ENCODE peak calls at places on chromosomes 13 and 19, in nine cellular contexts. L is H9; I is heart right ventricle; S is tibial nerve; W is activated CD8-positive, alpha-beta T cell treated with anti-CD3 and anti-CD28 coated beads for 36 hours; D is neural progenitor cell; F is mucosa of descending colon; G is GM23338; Z is bronchial epithelial cell. P is an unnamed sample.

GRCh38 chr19:55372316-55373081 is 2.2 kb upstream of the IL11 start:
- DNase-seq in F (no peak), D (no peak), G (no peak), Z (no peak), W (peak; percentile 81), S (no peak), L (no peak), I (no peak), P (no peak)

GRCh38 chr13:42312817-42313431 is 41.0 kb downstream of the AKAP11 start:
- DNase-seq in D (no peak), G (no peak), W (no peak), F (no peak), I (no peak), S (no peak), Z (peak; percentile 38), L (no peak), P (no peak)

GRCh38 chr13:99766641-99767045 is 204.9 kb downstream of the ZIC5 start:
- DNase-seq in F (no peak), I (no peak), W (no peak), Z (peak; percentile 4), G (peak; percentile 79), S (no peak), D (peak; percentile 67), L (peak; percentile 61), P (no peak)

GRCh38 chr13:39023761-39024160 is 14.1 kb downstream of the PROSER1 start:
- DNase-seq in S (no peak), I (no peak), W (no peak), D (no peak), G (no peak), Z (peak; percentile 61), F (peak; percentile 61), L (no peak), P (no peak)

GRCh38 chr13:21703846-21704245 is 33.0 kb downstream of the FGF9 start:
- DNase-seq in Z (peak; percentile 90), G (no peak), L (no peak), F (no peak), I (no peak), W (no peak), S (no peak), D (no peak), P (no peak)

GRCh38 chr13:40987606-40988280 is 31.4 kb downstream of the ELF1 start:
- DNase-seq in S (no peak), Z (peak; percentile 29), D (no peak), F (no peak), W (no peak), G (no peak), L (no peak), I (no peak), P (no peak)

GRCh38 chr13:41224113-41225110 is 30.0 kb upstream of the KBTBD7 start:
- DNase-seq in W (no peak), L (no peak), Z (peak; percentile 44), F (no peak), G (no peak), I (no peak), D (no peak), S (no peak), P (no peak)

GRCh38 chr19:43078311-43078710 is 4.2 kb downstream of the PSG2 start:
- DNase-seq in I (no peak), S (no peak), D (no peak), L (no peak), G (no peak), W (no peak), Z (peak; percentile 89), F (no peak), P (no peak)

GRCh38 chr13:99959538-99960230 is 11.9 kb downstream of the ZIC5 start:
- DNase-seq in D (peak; percentile 68), F (no peak), Z (no peak), I (no peak), L (no peak), S (no peak), G (peak; percentile 69), W (no peak), P (no peak)

GRCh38 chr13:113832204-113832603 is 31.7 kb downstream of the GAS6 start:
- DNase-seq in Z (no peak), D (no peak), S (no peak), W (no peak), F (no peak), G (no peak), L (no peak), I (no peak), P (no peak)

GRCh38 chr13:51814825-51815650 is 11.1 kb upstream of the DHRS12 start:
- DNase-seq in I (peak; percentile 66), L (peak; percentile 73), G (peak; percentile 89), D (peak; percentile 76), W (peak; percentile 87), S (peak; percentile 74), F (peak; percentile 87), Z (peak; percentile 56), P (peak; percentile 74)

GRCh38 chr19:46296722-46297431 is at the start of gene HIF3A:
- DNase-seq in S (peak; percentile 58), D (peak; percentile 98), L (peak; percentile 96), G (peak; percentile 99), I (peak; percentile 62), Z (no peak), F (peak; percentile 77), W (peak; percentile 14), P (peak; percentile 86)

GRCh38 chr19:51726049-51726448 is 2.3 kb upstream of the HAS1 start:
- DNase-seq in I (no peak), D (no peak), L (peak; percentile 72), Z (peak; percentile 93), F (peak; percentile 25), G (peak; percentile 40), W (no peak), S (no peak), P (peak; percentile 64)

GRCh38 chr13:110012102-110012739 is 225.8 kb upstream of the IRS2 start:
- DNase-seq in F (no peak), L (no peak), G (no peak), I (no peak), S (no peak), W (no peak), Z (peak; percentile 94), D (no peak), P (no peak)

GRCh38 chr19:3129112-3129511 is 6.7 kb upstream of the GNA15 start:
- DNase-seq in L (no peak), F (peak; percentile 76), D (no peak), G (peak; percentile 55), W (peak; percentile 26), Z (peak; percentile 60), I (no peak), S (peak; percentile 54), P (no peak)

GRCh38 chr13:51004111-51004865 is 94.7 kb downstream of the RNASEH2B start:
- DNase-seq in I (no peak), D (no peak), F (no peak), L (peak; percentile 20), Z (no peak), G (no peak), W (no peak), S (no peak), P (no peak)

GRCh38 chr19:2624537-2625091 is 77.9 kb downstream of the GNG7 start:
- DNase-seq in L (peak; percentile 83), Z (no peak), G (peak; percentile 67), D (peak; percentile 43), W (no peak), I (peak; percentile 64), F (no peak), S (no peak), P (no peak)

GRCh38 chr19:16670291-16670690 is 9.4 kb downstream of the TMEM38A start:
- DNase-seq in I (no peak), D (no peak), W (no peak), Z (no peak), L (no peak), G (no peak), F (no peak), S (no peak), P (no peak)

GRCh38 chr13:91986771-91987515 is 588.5 kb downstream of the GPC5 start:
- DNase-seq in I (no peak), G (no peak), F (no peak), Z (no peak), D (no peak), S (no peak), W (no peak), L (no peak), P (no peak)

DNA sequence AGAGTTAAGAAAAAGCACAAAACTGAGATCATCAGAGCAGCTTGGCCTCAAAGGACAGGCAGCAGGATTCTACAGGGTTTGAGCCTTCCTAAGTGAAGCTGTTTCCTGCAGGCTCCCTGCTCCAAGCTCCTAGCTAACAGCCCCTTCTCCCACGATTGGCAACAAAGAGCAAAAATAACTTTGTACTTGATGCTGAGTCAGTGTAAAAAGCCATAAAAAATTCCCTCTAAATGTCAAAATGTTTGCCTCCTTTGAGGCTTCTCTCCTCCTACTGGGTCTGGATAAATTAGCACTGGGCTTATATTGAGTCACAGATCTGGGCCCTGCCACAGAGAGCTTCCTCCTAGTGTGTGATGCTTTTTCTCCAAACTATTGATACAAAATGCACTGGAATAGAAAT is 153.3 kb downstream of the TNFRSF19 start:
- DNase-seq in L (no peak), F (no peak), S (no peak), Z (no peak), G (no peak), W (no peak), D (no peak), I (no peak), P (no peak)
- TF ChIP-seq CTCF in L (no peak), F (no peak), S (no peak), Z (no peak), G (no peak), W (no peak), D (no peak), I (no peak), P (no peak)

GRCh38 chr13:24625870-24626419 is 54.3 kb upstream of the ATP12A start:
- DNase-seq in F (no peak), Z (no peak), D (no peak), G (no peak), L (no peak), I (no peak), W (peak; percentile 45), S (no peak), P (no peak)
- TF ChIP-seq CTCF in F (no peak), Z (no peak), D (no peak), G (no peak), L (no peak), I (no peak), W (no peak), S (no peak), P (no peak)

GRCh38 chr19:18229474-18229873 is 3.2 kb upstream of the PDE4C start:
- DNase-seq in I (no peak), S (no peak), G (peak; percentile 61), D (no peak), F (no peak), Z (no peak), L (no peak), W (no peak), P (no peak)
- TF ChIP-seq CTCF in I (no peak), S (peak; percentile 13), G (peak; percentile 55), D (peak; percentile 52), F (no peak), Z (peak; percentile 34), L (peak; percentile 71), W (peak; percentile 79), P (peak; percentile 75)

DNA sequence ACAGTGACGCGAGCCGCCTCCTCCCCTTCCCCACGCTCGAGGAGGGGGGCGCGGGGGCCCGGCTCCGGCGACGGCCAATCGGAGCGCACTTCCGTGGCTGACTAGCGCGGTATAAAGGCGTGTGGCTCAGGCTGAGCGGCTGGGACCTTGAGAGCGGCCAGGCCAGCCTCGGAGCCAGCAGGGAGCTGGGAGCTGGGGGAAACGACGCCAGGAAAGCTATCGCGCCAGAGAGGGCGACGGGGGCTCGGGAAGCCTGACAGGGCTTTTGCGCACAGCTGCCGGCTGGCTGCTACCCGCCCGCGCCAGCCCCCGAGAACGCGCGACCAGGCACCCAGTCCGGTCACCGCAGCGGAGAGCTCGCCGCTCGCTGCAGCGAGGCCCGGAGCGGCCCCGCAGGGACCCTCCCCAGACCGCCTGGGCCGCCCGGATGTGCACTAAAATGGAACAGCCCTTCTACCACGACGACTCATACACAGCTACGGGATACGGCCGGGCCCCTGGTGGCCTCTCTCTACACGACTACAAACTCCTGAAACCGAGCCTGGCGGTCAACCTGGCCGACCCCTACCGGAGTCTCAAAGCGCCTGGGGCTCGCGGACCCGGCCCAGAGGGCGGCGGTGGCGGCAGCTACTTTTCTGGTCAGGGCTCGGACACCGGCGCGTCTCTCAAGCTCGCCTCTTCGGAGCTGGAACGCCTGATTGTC is at the start of gene JUNB:
- DNase-seq in G (peak; percentile 87), S (peak; percentile 97), F (peak; percentile 98), W (peak; percentile 95), I (peak; percentile 98), D (peak; percentile 90), L (peak; percentile 89), Z (peak; percentile 88), P (peak; percentile 89)
- TF ChIP-seq CTCF in G (no peak), S (no peak), F (no peak), W (no peak), I (no peak), D (peak; percentile 12), L (no peak), Z (no peak), P (no peak)